ENCODE peak calls at places on chromosome 21, in six cellular contexts. C, B, U, I, D and N are unnamed samples.

GRCh38 chr21:15788847-15789548 is 59.2 kb downstream of the USP25 start:
- DNase-seq in C (no peak), B (no peak), U (peak; percentile 69), I (no peak), D (no peak), N (peak; percentile 67)

GRCh38 chr21:42525228-42525604 is 11.6 kb downstream of the SLC37A1 start:
- DNase-seq in C (no peak), B (no peak), U (no peak), I (no peak), D (no peak), N (no peak)

GRCh38 chr21:44966135-44967081 is 26.6 kb downstream of the SLX9 start:
- DNase-seq in C (no peak), B (no peak), U (no peak), I (no peak), D (no peak), N (no peak)

GRCh38 chr21:41927727-41928409 is 25.9 kb downstream of the C2CD2 start:
- DNase-seq in C (no peak), B (no peak), U (no peak), I (no peak), D (no peak), N (no peak)

GRCh38 chr21:33230518-33231324 is 983 bp downstream of the IFNAR2 start:
- DNase-seq in C (peak; percentile 40), B (peak; percentile 33), U (peak; percentile 31), I (no peak), D (peak; percentile 23), N (peak; percentile 82)

GRCh38 chr21:32096411-32096810 is 182.4 kb downstream of the MIS18A start:
- DNase-seq in C (no peak), B (no peak), U (no peak), I (no peak), D (no peak), N (peak; percentile 52)

GRCh38 chr21:38741092-38741975 is 64.4 kb upstream of the ETS2 start:
- DNase-seq in C (no peak), B (no peak), U (no peak), I (no peak), D (no peak), N (no peak)

GRCh38 chr21:41168391-41169257 is 664 bp downstream of the BACE2 start:
- DNase-seq in C (no peak), B (no peak), U (peak; percentile 48), I (no peak), D (peak; percentile 48), N (peak; percentile 68)

GRCh38 chr21:33881689-33882440 is 33.7 kb downstream of the ATP5PO start:
- DNase-seq in C (no peak), B (no peak), U (no peak), I (no peak), D (peak; percentile 68), N (no peak)

GRCh38 chr21:22758478-22758877 is 1760.3 kb downstream of the NCAM2 start:
- DNase-seq in C (no peak), B (no peak), U (no peak), I (no peak), D (no peak), N (no peak)

GRCh38 chr21:33993286-33994231 is 78.0 kb upstream of the ATP5PO start:
- DNase-seq in C (no peak), B (no peak), U (no peak), I (no peak), D (no peak), N (peak; percentile 44)

GRCh38 chr21:29523646-29524045 is 224.9 kb downstream of the BACH1 start:
- DNase-seq in C (no peak), B (no peak), U (no peak), I (no peak), D (no peak), N (no peak)

GRCh38 chr21:34548782-34549376 is 36.9 kb upstream of the KCNE1 start:
- DNase-seq in C (no peak), B (no peak), U (peak; percentile 45), I (no peak), D (no peak), N (no peak)

GRCh38 chr21:45420623-45421041 is 15.7 kb downstream of the COL18A1 start:
- DNase-seq in C (no peak), B (no peak), U (no peak), I (no peak), D (no peak), N (no peak)

GRCh38 chr21:42251654-42252053 is 32.7 kb downstream of the ABCG1 start:
- DNase-seq in C (no peak), B (no peak), U (no peak), I (no peak), D (no peak), N (no peak)